ENCODE peak calls at places on chromosome 14, in five cellular contexts. One of them, this sample, is unnamed.

GRCh38 chr14:84409435-84409834 is 1120.5 kb upstream of the FLRT2 start:
- DNase-seq in GM12891: no peak
- DNase-seq in IMR-90: peak
- DNase-seq in Peyer's patch: no peak
- DNase-seq in body of pancreas: no peak
- DNase-seq in this sample: no peak

GRCh38 chr14:96639550-96639949 is 137.4 kb downstream of the PAPOLA start:
- DNase-seq in body of pancreas: no peak
- DNase-seq in GM12891: no peak
- DNase-seq in IMR-90: no peak
- DNase-seq in Peyer's patch: no peak
- DNase-seq in this sample: no peak

GRCh38 chr14:28294834-28295440 is 471.6 kb upstream of the FOXG1 start:
- DNase-seq in body of pancreas: no peak
- DNase-seq in GM12891: no peak
- DNase-seq in IMR-90: no peak
- DNase-seq in Peyer's patch: no peak
- DNase-seq in this sample: no peak

GRCh38 chr14:103549361-103550311 is 12.8 kb downstream of the BAG5 start:
- DNase-seq in body of pancreas: peak
- DNase-seq in GM12891: no peak
- DNase-seq in Peyer's patch: no peak
- DNase-seq in IMR-90: no peak
- DNase-seq in this sample: no peak

GRCh38 chr14:102957222-102957621 is 34.8 kb downstream of the AMN start:
- DNase-seq in GM12891: no peak
- DNase-seq in body of pancreas: no peak
- DNase-seq in IMR-90: peak
- DNase-seq in Peyer's patch: no peak
- DNase-seq in this sample: no peak

GRCh38 chr14:76773956-76774355 is 12.7 kb downstream of the VASH1 start:
- DNase-seq in IMR-90: no peak
- DNase-seq in body of pancreas: no peak
- DNase-seq in Peyer's patch: no peak
- DNase-seq in GM12891: no peak
- DNase-seq in this sample: no peak

GRCh38 chr14:94088516-94088915 is 7.4 kb downstream of the IFI27L1 start:
- DNase-seq in Peyer's patch: no peak
- DNase-seq in body of pancreas: no peak
- DNase-seq in IMR-90: peak
- DNase-seq in GM12891: no peak
- DNase-seq in this sample: no peak

GRCh38 chr14:76309572-76310551 is 66.1 kb upstream of the ESRRB start:
- DNase-seq in GM12891: no peak
- DNase-seq in IMR-90: no peak
- DNase-seq in Peyer's patch: no peak
- DNase-seq in body of pancreas: no peak
- DNase-seq in this sample: no peak

GRCh38 chr14:21334202-21334906 is 49.5 kb downstream of the SUPT16H start:
- DNase-seq in IMR-90: no peak
- DNase-seq in Peyer's patch: no peak
- DNase-seq in GM12891: no peak
- DNase-seq in body of pancreas: no peak
- DNase-seq in this sample: no peak

GRCh38 chr14:22311625-22312024 is 277.4 kb downstream of the DAD1 start:
- DNase-seq in Peyer's patch: no peak
- DNase-seq in body of pancreas: no peak
- DNase-seq in GM12891: no peak
- DNase-seq in IMR-90: no peak
- DNase-seq in this sample: no peak

GRCh38 chr14:99259327-99259726 is 12.7 kb downstream of the BCL11B start:
- DNase-seq in IMR-90: no peak
- DNase-seq in GM12891: no peak
- DNase-seq in Peyer's patch: no peak
- DNase-seq in body of pancreas: no peak
- DNase-seq in this sample: no peak

GRCh38 chr14:70123796-70124195 is 65.0 kb downstream of the SLC8A3 start:
- DNase-seq in body of pancreas: no peak
- DNase-seq in Peyer's patch: no peak
- DNase-seq in IMR-90: no peak
- DNase-seq in GM12891: no peak
- DNase-seq in this sample: no peak

DNA sequence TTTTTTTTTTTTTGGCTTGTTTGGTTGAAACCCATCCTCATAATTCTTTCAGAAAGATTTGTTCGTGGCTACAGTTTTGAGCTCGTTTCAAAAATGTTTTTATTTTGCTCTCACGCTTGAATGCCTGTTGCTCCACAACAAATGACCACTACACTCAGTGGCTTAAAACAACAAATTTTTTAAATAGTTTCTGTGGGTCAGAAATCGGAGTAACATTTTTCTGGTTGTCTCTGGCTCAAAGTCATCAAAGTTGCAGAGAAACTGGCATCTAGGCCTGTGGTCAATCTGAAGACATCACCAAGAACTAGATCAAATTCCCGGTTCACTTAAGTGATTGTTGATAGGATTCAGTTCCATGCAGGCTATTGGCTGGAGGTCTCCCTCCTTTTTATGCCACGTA is 560.0 kb downstream of the SNAPC1 start:
- DNase-seq in GM12891: no peak
- DNase-seq in body of pancreas: no peak
- DNase-seq in IMR-90: no peak
- DNase-seq in Peyer's patch: no peak
- DNase-seq in this sample: no peak
- TF ChIP-seq POLR2A in GM12891: no peak
- TF ChIP-seq POLR2A in body of pancreas: no peak
- TF ChIP-seq POLR2A in IMR-90: no peak
- TF ChIP-seq POLR2A in Peyer's patch: no peak
- TF ChIP-seq POLR2A in this sample: no peak

GRCh38 chr14:86652512-86652911 is 1122.6 kb downstream of the FLRT2 start:
- DNase-seq in GM12891: no peak
- DNase-seq in body of pancreas: no peak
- DNase-seq in Peyer's patch: no peak
- DNase-seq in IMR-90: peak
- DNase-seq in this sample: no peak
- TF ChIP-seq POLR2A in GM12891: no peak
- TF ChIP-seq POLR2A in body of pancreas: no peak
- TF ChIP-seq POLR2A in Peyer's patch: no peak
- TF ChIP-seq POLR2A in IMR-90: no peak
- TF ChIP-seq POLR2A in this sample: no peak

GRCh38 chr14:74018029-74018703 is 922 bp downstream of the ENTPD5 start:
- DNase-seq in GM12891: no peak
- DNase-seq in body of pancreas: no peak
- DNase-seq in Peyer's patch: no peak
- DNase-seq in IMR-90: peak
- DNase-seq in this sample: no peak

GRCh38 chr14:74015965-74016364 is 3.1 kb downstream of the ENTPD5 start:
- DNase-seq in IMR-90: no peak
- DNase-seq in GM12891: no peak
- DNase-seq in body of pancreas: no peak
- DNase-seq in Peyer's patch: no peak
- DNase-seq in this sample: no peak

GRCh38 chr14:74019743-74020142 is 594 bp downstream of the BBOF1 start:
- DNase-seq in IMR-90: peak
- DNase-seq in body of pancreas: no peak
- DNase-seq in GM12891: no peak
- DNase-seq in Peyer's patch: no peak
- DNase-seq in this sample: no peak

GRCh38 chr14:74019408-74019714 is 212 bp downstream of the BBOF1 start:
- DNase-seq in GM12891: no peak
- DNase-seq in Peyer's patch: no peak
- DNase-seq in body of pancreas: no peak
- DNase-seq in IMR-90: no peak
- DNase-seq in this sample: no peak

DNA sequence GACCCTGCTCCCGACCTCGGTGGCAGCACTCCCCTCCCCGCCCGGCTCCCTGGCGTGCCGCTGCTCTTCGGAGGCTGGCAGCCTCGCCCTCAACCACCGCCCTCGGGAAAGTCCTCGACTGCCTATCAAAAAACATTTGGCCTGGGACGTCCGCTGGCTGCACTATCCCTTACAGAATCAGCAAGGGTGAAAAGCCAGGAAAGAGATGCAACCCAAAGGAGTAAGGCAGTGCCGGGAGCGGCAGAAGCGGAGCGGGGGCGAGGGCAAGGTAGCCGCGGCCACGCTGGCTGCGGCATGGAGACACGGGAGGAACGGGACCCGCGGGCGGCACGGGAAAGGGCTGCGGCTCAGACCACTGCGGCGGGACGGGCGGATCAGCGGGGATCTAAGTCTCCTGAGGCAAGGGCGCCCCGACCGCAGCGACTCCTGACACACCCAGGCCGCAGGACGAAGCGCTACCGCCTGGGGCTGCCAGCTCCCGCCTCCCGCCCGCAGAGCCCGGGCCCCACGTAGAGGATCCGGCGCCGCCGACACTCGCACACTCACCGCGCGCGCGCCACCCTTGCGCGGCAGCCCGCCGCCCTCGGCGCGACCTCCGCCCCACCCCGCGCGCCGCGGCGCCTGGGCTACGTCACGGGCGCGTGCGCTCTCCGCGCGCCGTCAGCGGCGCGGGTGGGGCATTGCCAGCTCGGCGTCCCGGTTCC is at the start of the genes BBOF1 and ENTPD5:
- DNase-seq in IMR-90: peak
- DNase-seq in body of pancreas: peak
- DNase-seq in Peyer's patch: peak
- DNase-seq in GM12891: peak
- DNase-seq in this sample: peak
- TF ChIP-seq POLR2A in IMR-90: no peak
- TF ChIP-seq POLR2A in body of pancreas: peak
- TF ChIP-seq POLR2A in Peyer's patch: peak
- TF ChIP-seq POLR2A in GM12891: peak
- TF ChIP-seq POLR2A in this sample: peak

GRCh38 chr14:50559990-50560928 is at the start of gene ATL1:
- DNase-seq in IMR-90: peak
- DNase-seq in body of pancreas: peak
- DNase-seq in Peyer's patch: peak
- DNase-seq in GM12891: peak
- DNase-seq in this sample: peak
- TF ChIP-seq POLR2A in IMR-90: peak
- TF ChIP-seq POLR2A in body of pancreas: peak
- TF ChIP-seq POLR2A in Peyer's patch: no peak
- TF ChIP-seq POLR2A in GM12891: no peak
- TF ChIP-seq POLR2A in this sample: no peak

GRCh38 chr14:65303902-65304222 is 108.7 kb upstream of the FUT8 start:
- DNase-seq in body of pancreas: no peak
- DNase-seq in IMR-90: no peak
- DNase-seq in Peyer's patch: no peak
- DNase-seq in GM12891: no peak
- DNase-seq in this sample: no peak

GRCh38 chr14:65299837-65300236 is 112.7 kb upstream of the FUT8 start:
- DNase-seq in body of pancreas: peak
- DNase-seq in Peyer's patch: no peak
- DNase-seq in GM12891: no peak
- DNase-seq in IMR-90: no peak
- DNase-seq in this sample: no peak

GRCh38 chr14:65302571-65303184 is 109.9 kb upstream of the FUT8 start:
- DNase-seq in GM12891: no peak
- DNase-seq in Peyer's patch: no peak
- DNase-seq in body of pancreas: peak
- DNase-seq in IMR-90: no peak
- DNase-seq in this sample: no peak

GRCh38 chr14:65303185-65303901 is 109.2 kb upstream of the FUT8 start:
- DNase-seq in Peyer's patch: no peak
- DNase-seq in body of pancreas: no peak
- DNase-seq in IMR-90: peak
- DNase-seq in GM12891: no peak
- DNase-seq in this sample: no peak

DNA sequence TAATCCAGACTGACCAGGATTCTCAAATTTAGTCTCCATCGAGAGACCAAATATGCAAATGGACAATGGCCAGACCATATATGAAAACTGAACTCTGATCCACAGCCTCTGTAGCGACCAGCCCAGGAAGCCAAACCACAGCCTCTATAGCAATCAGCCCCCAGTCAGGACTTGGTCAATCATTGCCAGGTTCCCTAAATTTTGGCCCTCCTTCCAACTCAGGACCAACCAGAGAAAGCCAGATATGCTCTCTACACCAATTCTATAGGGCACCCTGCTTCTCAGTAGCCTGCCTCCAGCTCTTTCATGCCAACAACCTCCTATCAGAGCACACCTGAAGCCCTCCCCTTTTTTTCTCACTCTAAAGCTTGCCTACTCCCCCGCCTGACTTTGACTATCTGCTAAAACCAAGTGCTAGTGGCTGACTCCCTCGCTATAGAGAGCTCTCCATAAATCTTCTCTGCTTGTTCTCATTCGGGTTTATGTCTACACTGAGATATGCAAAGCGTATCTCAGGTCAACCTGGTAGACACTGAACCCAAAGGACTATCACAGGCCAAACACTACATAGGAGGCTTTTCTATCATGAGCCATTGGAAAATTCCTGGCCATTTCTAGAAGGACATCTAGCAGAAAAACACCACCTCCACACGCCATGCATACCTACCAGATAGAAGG is 110.5 kb upstream of the FUT8 start:
- DNase-seq in Peyer's patch: no peak
- DNase-seq in IMR-90: no peak
- DNase-seq in body of pancreas: peak
- DNase-seq in GM12891: no peak
- DNase-seq in this sample: no peak
- TF ChIP-seq POLR2A in Peyer's patch: no peak
- TF ChIP-seq POLR2A in IMR-90: no peak
- TF ChIP-seq POLR2A in body of pancreas: peak
- TF ChIP-seq POLR2A in GM12891: peak
- TF ChIP-seq POLR2A in this sample: no peak

GRCh38 chr14:72906879-72907278 is 13.0 kb upstream of the DPF3 start:
- DNase-seq in GM12891: no peak
- DNase-seq in IMR-90: no peak
- DNase-seq in body of pancreas: no peak
- DNase-seq in Peyer's patch: no peak
- DNase-seq in this sample: no peak

GRCh38 chr14:72907327-72907826 is 13.5 kb upstream of the DPF3 start:
- DNase-seq in body of pancreas: no peak
- DNase-seq in GM12891: no peak
- DNase-seq in Peyer's patch: no peak
- DNase-seq in IMR-90: no peak
- DNase-seq in this sample: no peak

GRCh38 chr14:72909163-72909562 is 15.3 kb upstream of the DPF3 start:
- DNase-seq in body of pancreas: no peak
- DNase-seq in GM12891: no peak
- DNase-seq in Peyer's patch: no peak
- DNase-seq in IMR-90: no peak
- DNase-seq in this sample: no peak

GRCh38 chr14:72906316-72906715 is 12.4 kb upstream of the DPF3 start:
- DNase-seq in GM12891: no peak
- DNase-seq in body of pancreas: no peak
- DNase-seq in IMR-90: peak
- DNase-seq in Peyer's patch: no peak
- DNase-seq in this sample: no peak

GRCh38 chr14:72907886-72908285 is 14.0 kb upstream of the DPF3 start:
- DNase-seq in Peyer's patch: no peak
- DNase-seq in GM12891: no peak
- DNase-seq in IMR-90: peak
- DNase-seq in body of pancreas: no peak
- DNase-seq in this sample: no peak
- TF ChIP-seq POLR2A in Peyer's patch: no peak
- TF ChIP-seq POLR2A in GM12891: no peak
- TF ChIP-seq POLR2A in IMR-90: no peak
- TF ChIP-seq POLR2A in body of pancreas: no peak
- TF ChIP-seq POLR2A in this sample: no peak

GRCh38 chr14:100668352-100668751 is 58.3 kb upstream of the DLK1 start:
- DNase-seq in Peyer's patch: no peak
- DNase-seq in body of pancreas: no peak
- DNase-seq in GM12891: no peak
- DNase-seq in IMR-90: no peak
- DNase-seq in this sample: no peak
- TF ChIP-seq POLR2A in Peyer's patch: no peak
- TF ChIP-seq POLR2A in body of pancreas: no peak
- TF ChIP-seq POLR2A in GM12891: no peak
- TF ChIP-seq POLR2A in IMR-90: no peak
- TF ChIP-seq POLR2A in this sample: no peak

This sample was measured in HCT116.